ENCODE peak calls at places on chromosomes 13 and 19, in five cellular contexts. One of them, this sample, is unnamed.

GRCh38 chr19:330503-330902 is 14.1 kb downstream of the MIER2 start:
- DNase-seq in thyroid gland: no peak
- DNase-seq in left ventricle myocardium inferior: no peak
- DNase-seq in pancreas: no peak
- DNase-seq in fibroblast of pulmonary artery: no peak
- DNase-seq in this sample: no peak

GRCh38 chr19:31349160-31349881 is at the start of gene TSHZ3:
- DNase-seq in thyroid gland: peak; percentile 85
- DNase-seq in pancreas: peak; percentile 56
- DNase-seq in fibroblast of pulmonary artery: peak; percentile 92
- DNase-seq in left ventricle myocardium inferior: peak; percentile 86
- DNase-seq in this sample: no peak

GRCh38 chr13:95833713-95834112 is 156.8 kb downstream of the DNAJC3 start:
- DNase-seq in thyroid gland: no peak
- DNase-seq in left ventricle myocardium inferior: no peak
- DNase-seq in fibroblast of pulmonary artery: peak; percentile 42
- DNase-seq in pancreas: no peak
- DNase-seq in this sample: no peak

GRCh38 chr19:33906578-33907335 is 110.1 kb downstream of the KCTD15 start:
- DNase-seq in left ventricle myocardium inferior: peak; percentile 18
- DNase-seq in pancreas: peak; percentile 29
- DNase-seq in fibroblast of pulmonary artery: peak; percentile 46
- DNase-seq in thyroid gland: peak; percentile 20
- DNase-seq in this sample: no peak

GRCh38 chr13:32126756-32127155 is 95.2 kb downstream of the FRY start:
- DNase-seq in thyroid gland: no peak
- DNase-seq in fibroblast of pulmonary artery: no peak
- DNase-seq in pancreas: no peak
- DNase-seq in left ventricle myocardium inferior: no peak
- DNase-seq in this sample: no peak

GRCh38 chr19:5448374-5448773 is 6.8 kb upstream of the ZNRF4 start:
- DNase-seq in fibroblast of pulmonary artery: no peak
- DNase-seq in left ventricle myocardium inferior: no peak
- DNase-seq in thyroid gland: no peak
- DNase-seq in pancreas: no peak
- DNase-seq in this sample: no peak

GRCh38 chr13:93151277-93151676 is 75.3 kb upstream of the GPC6 start:
- DNase-seq in left ventricle myocardium inferior: no peak
- DNase-seq in fibroblast of pulmonary artery: peak; percentile 91
- DNase-seq in thyroid gland: no peak
- DNase-seq in pancreas: no peak
- DNase-seq in this sample: peak; percentile 37

GRCh38 chr13:71801781-71802180 is 65.2 kb downstream of the DACH1 start:
- DNase-seq in pancreas: no peak
- DNase-seq in fibroblast of pulmonary artery: no peak
- DNase-seq in thyroid gland: no peak
- DNase-seq in left ventricle myocardium inferior: no peak
- DNase-seq in this sample: no peak

GRCh38 chr13:110126391-110126961 is 180.5 kb downstream of the COL4A1 start:
- DNase-seq in thyroid gland: peak; percentile 84
- DNase-seq in left ventricle myocardium inferior: peak; percentile 76
- DNase-seq in pancreas: no peak
- DNase-seq in fibroblast of pulmonary artery: peak; percentile 98
- DNase-seq in this sample: peak; percentile 96

GRCh38 chr13:101695870-101696516 is 243.5 kb downstream of the ITGBL1 start:
- DNase-seq in fibroblast of pulmonary artery: no peak
- DNase-seq in pancreas: no peak
- DNase-seq in thyroid gland: no peak
- DNase-seq in left ventricle myocardium inferior: peak; percentile 20
- DNase-seq in this sample: no peak

GRCh38 chr19:44553478-44554171 is 24.1 kb upstream of the CEACAM20 start:
- DNase-seq in pancreas: no peak
- DNase-seq in left ventricle myocardium inferior: no peak
- DNase-seq in thyroid gland: no peak
- DNase-seq in fibroblast of pulmonary artery: peak; percentile 12
- DNase-seq in this sample: no peak

GRCh38 chr13:24172071-24172470 is 11.6 kb downstream of the SPATA13 start:
- DNase-seq in fibroblast of pulmonary artery: no peak
- DNase-seq in thyroid gland: no peak
- DNase-seq in left ventricle myocardium inferior: no peak
- DNase-seq in pancreas: no peak
- DNase-seq in this sample: no peak

GRCh38 chr19:16559896-16560295 is 12.3 kb downstream of the SLC35E1 start:
- DNase-seq in fibroblast of pulmonary artery: peak; percentile 18
- DNase-seq in thyroid gland: no peak
- DNase-seq in pancreas: no peak
- DNase-seq in left ventricle myocardium inferior: no peak
- DNase-seq in this sample: no peak

GRCh38 chr13:46097015-46097414 is 7.8 kb downstream of the CPB2 start:
- DNase-seq in left ventricle myocardium inferior: no peak
- DNase-seq in pancreas: peak; percentile 17
- DNase-seq in fibroblast of pulmonary artery: no peak
- DNase-seq in thyroid gland: no peak
- DNase-seq in this sample: no peak

GRCh38 chr13:110811751-110812110 is 98.2 kb downstream of the ING1 start:
- DNase-seq in thyroid gland: no peak
- DNase-seq in pancreas: no peak
- DNase-seq in fibroblast of pulmonary artery: no peak
- DNase-seq in left ventricle myocardium inferior: no peak
- DNase-seq in this sample: no peak

GRCh38 chr19:29724102-29724641 is 9.1 kb upstream of the C19orf12 start:
- DNase-seq in pancreas: no peak
- DNase-seq in fibroblast of pulmonary artery: peak; percentile 15
- DNase-seq in left ventricle myocardium inferior: no peak
- DNase-seq in thyroid gland: no peak
- DNase-seq in this sample: no peak

GRCh38 chr19:45507864-45508680 is 793 bp downstream of the VASP start:
- DNase-seq in pancreas: peak; percentile 63
- DNase-seq in fibroblast of pulmonary artery: no peak
- DNase-seq in left ventricle myocardium inferior: no peak
- DNase-seq in thyroid gland: peak; percentile 66
- DNase-seq in this sample: no peak

GRCh38 chr19:32067686-32068085 is 277.7 kb upstream of the ZNF507 start:
- DNase-seq in pancreas: no peak
- DNase-seq in fibroblast of pulmonary artery: no peak
- DNase-seq in left ventricle myocardium inferior: no peak
- DNase-seq in thyroid gland: no peak
- DNase-seq in this sample: no peak

DNA sequence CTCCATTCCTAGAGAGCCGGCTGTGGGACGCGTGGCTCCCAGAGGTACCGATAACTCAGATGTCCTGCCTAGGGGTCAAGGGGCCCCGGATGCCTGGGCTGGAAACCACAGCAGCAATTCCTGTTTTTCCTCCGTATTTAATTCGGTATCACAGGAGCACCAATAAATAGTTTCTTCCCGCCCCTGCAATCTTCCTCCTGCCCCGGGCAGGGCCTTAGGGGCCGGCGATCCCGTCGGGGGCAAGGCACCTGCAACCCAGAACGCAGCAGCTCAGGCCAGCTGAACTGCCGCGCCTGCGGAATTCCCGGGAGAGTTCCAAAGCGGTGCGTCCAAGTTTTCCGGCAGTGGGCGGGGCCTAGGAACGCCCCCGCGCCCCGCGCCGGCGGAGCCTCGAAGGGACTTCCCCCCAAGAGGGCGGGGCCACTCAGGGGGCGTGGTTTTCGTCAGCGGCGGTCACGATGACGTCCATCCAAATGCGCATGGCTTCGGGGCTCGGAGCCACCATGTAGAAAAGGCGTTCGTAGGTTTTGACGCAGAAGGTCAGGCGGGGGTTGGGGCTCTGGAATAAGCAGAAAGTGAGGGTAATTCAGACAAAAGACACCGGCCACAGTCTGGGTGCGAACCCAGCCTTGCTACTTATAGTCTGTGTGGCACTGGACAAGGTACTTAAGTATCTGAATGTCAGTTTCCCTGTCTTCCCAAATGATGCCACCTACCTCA is 9.7 kb upstream of the LYPD3 start:
- DNase-seq in pancreas: peak; percentile 95
- DNase-seq in fibroblast of pulmonary artery: peak; percentile 93
- DNase-seq in thyroid gland: peak; percentile 90
- DNase-seq in left ventricle myocardium inferior: peak; percentile 95
- DNase-seq in this sample: peak; percentile 59
- H3K4me3 ChIP-seq in pancreas: peak overlapping the region; percentile 46
- H3K4me3 ChIP-seq in fibroblast of pulmonary artery: peak overlapping the region; percentile 40
- H3K4me3 ChIP-seq in thyroid gland: peak overlapping the region; percentile 20
- H3K4me3 ChIP-seq in left ventricle myocardium inferior: peak overlapping the region; percentile 66
- H3K4me3 ChIP-seq in this sample: peak overlapping the region; percentile 31

DNA sequence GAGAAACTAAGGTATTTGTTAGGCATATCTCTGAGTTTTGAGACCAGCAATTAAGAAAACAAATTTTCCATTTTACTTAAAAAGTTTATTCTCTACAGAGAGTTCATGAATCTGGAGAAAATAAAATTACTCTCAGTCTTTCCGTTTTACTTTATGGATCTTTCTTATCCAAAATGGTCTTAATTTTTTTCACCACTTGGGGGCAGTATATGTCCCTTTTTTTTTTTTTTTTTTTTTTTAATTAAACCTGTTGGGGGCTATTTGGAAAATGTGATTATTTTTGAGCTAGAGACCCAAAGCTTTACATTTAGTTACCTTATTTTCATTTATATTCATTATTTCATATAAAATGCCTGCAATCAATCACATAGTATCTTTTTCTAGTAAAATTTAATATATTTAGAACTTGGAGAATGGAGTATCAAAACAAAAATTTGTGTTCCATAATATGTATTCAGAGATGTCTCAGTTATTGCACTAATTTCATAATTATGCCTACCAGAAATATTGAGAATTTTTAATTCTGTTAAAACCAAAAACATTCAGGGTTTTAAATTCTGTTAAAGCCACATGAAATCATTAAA is 27.1 kb downstream of the PIBF1 start:
- DNase-seq in fibroblast of pulmonary artery: peak; percentile 27
- DNase-seq in pancreas: no peak
- DNase-seq in thyroid gland: no peak
- DNase-seq in left ventricle myocardium inferior: no peak
- DNase-seq in this sample: no peak
- TF ChIP-seq CTCF in fibroblast of pulmonary artery: peak; percentile 39
- TF ChIP-seq CTCF in pancreas: peak; percentile 69
- TF ChIP-seq CTCF in thyroid gland: peak; percentile 75
- TF ChIP-seq CTCF in left ventricle myocardium inferior: peak; percentile 68
- TF ChIP-seq CTCF in this sample: peak; percentile 26

GRCh38 chr19:18150776-18151624 is 2.0 kb upstream of the PIK3R2 start:
- DNase-seq in fibroblast of pulmonary artery: no peak
- DNase-seq in left ventricle myocardium inferior: no peak
- DNase-seq in thyroid gland: no peak
- DNase-seq in pancreas: peak; percentile 56
- DNase-seq in this sample: no peak
- H3K4me3 ChIP-seq in fibroblast of pulmonary artery: no peak overlapping the region
- H3K4me3 ChIP-seq in left ventricle myocardium inferior: no peak overlapping the region
- H3K4me3 ChIP-seq in thyroid gland: no peak overlapping the region
- H3K4me3 ChIP-seq in pancreas: no peak overlapping the region
- H3K4me3 ChIP-seq in this sample: no peak overlapping the region

DNA sequence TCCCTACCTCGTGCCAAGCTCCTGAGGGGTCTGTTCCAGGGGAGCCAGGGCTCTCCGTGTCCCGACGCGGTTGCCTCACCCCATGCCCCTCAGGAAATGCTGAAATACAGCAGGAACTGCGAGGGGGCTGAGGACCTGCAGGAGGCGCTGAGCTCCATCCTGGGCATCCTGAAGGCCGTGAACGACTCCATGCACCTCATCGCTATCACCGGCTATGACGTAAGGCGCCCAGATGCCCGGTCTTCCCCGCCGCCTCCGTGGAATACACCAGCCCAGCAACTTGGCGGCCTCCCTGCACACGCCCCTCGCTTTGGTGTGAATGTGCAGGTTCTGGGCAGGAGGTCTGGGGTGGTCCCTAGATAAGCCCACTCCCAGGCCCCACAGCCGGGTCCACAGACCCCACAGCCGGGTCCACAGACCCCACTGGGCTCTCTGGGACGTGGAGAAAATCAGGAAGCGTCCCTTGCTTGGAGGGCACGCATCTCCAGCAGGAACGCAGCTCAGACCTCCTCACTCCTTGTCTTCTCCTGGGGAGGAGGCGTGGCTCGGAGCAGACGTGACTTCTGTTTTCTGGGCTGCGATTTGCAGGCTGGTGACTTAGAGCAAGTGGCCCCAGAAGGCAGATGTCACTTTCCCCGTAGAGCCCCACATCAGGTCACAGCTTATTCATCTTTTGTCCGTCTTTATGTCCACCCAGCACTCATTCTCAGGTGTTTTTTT is 19.4 kb upstream of the F7 start:
- DNase-seq in pancreas: no peak
- DNase-seq in thyroid gland: no peak
- DNase-seq in fibroblast of pulmonary artery: peak; percentile 5
- DNase-seq in left ventricle myocardium inferior: no peak
- DNase-seq in this sample: no peak
- TF ChIP-seq CTCF in pancreas: no peak
- TF ChIP-seq CTCF in thyroid gland: no peak
- TF ChIP-seq CTCF in fibroblast of pulmonary artery: peak; percentile 16
- TF ChIP-seq CTCF in left ventricle myocardium inferior: no peak
- TF ChIP-seq CTCF in this sample: no peak

DNA sequence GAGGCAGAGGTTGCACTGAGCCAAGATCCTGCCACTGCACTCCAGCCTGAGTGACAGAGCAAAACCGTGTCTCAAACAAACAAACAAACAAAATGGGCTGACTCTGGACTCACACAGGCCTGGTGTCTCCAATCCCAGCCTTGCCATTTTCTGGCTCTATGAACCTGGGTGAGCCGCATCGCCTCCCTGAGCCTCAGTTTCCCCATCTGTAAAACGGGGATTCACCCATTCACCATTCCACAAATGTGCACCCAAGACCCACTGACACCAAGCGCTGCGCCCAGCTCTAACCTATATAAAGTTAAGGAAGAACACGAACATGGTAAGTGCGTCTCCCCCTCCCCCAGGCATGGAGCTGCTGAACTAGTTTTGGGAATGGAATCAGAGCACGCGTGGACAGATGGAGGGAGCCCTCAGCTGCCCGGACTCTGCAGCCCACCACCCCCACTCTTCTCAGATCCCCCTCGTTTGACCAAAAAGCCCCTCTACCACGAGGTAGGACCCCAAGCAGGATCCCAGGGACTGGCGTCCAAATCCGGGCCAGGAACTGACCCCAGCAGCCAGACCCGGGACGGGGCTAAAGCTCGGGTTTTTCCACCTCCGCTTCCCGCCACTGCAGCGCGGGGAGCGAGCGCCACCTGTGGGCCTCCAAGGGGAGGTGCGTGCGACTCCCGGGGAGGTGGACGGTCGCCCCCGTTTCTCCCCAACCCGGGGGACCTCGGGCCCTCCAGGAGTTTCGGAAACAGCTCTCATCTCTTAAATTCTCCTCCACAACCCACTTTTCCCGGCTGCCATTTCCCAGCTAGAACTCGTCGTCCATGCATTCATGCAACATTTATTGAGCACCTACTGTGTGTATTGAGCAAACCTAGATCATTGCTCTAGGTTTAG is 33.0 kb upstream of the ADGRE5 start:
- DNase-seq in fibroblast of pulmonary artery: peak; percentile 59
- DNase-seq in thyroid gland: peak; percentile 53
- DNase-seq in left ventricle myocardium inferior: peak; percentile 62
- DNase-seq in pancreas: peak; percentile 25
- DNase-seq in this sample: no peak
- H3K4me3 ChIP-seq in fibroblast of pulmonary artery: peak overlapping the region; percentile 38
- H3K4me3 ChIP-seq in thyroid gland: no peak overlapping the region
- H3K4me3 ChIP-seq in left ventricle myocardium inferior: peak overlapping the region; percentile 47
- H3K4me3 ChIP-seq in pancreas: peak overlapping the region; percentile 20
- H3K4me3 ChIP-seq in this sample: no peak overlapping the region